ENCODE peak calls at places on chromosomes 2 and 18, in seven cellular contexts. W is spleen, T is PC-9, D is psoas muscle, K is astrocyte of the spinal cord, G is NB4, P is BJ. L is an unnamed sample.

GRCh38 chr18:2827076-2827475 is 19.7 kb upstream of the EMILIN2 start:
- DNase-seq in P (no peak), W (no peak), G (no peak), T (no peak), D (no peak), K (no peak), L (no peak)

GRCh38 chr2:158904620-158905177 is 63.7 kb upstream of the TANC1 start:
- DNase-seq in D (no peak), T (no peak), W (no peak), G (no peak), P (no peak), K (no peak), L (no peak)

GRCh38 chr2:219724628-219725027 is 97.2 kb downstream of the SLC4A3 start:
- DNase-seq in K (no peak), G (peak; percentile 54), D (no peak), W (no peak), T (no peak), P (no peak), L (no peak)

GRCh38 chr18:68763082-68763481 is 34.8 kb upstream of the CCDC102B start:
- DNase-seq in P (no peak), K (peak; percentile 48), W (no peak), D (no peak), G (no peak), T (no peak), L (no peak)

GRCh38 chr2:163878718-163879117 is 142.9 kb upstream of the FIGN start:
- DNase-seq in K (peak; percentile 15), D (peak; percentile 7), G (peak; percentile 59), W (no peak), P (no peak), T (no peak), L (peak; percentile 18)

GRCh38 chr2:109335586-109336266 is 206.7 kb downstream of the SH3RF3 start:
- DNase-seq in T (no peak), K (peak; percentile 87), G (peak; percentile 60), D (no peak), P (peak; percentile 65), W (no peak), L (no peak)

GRCh38 chr2:70685771-70686171 is 82.2 kb downstream of the ADD2 start:
- DNase-seq in K (no peak), P (no peak), G (peak; percentile 89), W (peak; percentile 20), T (no peak), D (no peak), L (no peak)

GRCh38 chr18:36158261-36158867 is 28.7 kb downstream of the ELP2 start:
- DNase-seq in W (no peak), T (no peak), K (peak; percentile 84), P (peak; percentile 74), D (no peak), G (no peak), L (no peak)

GRCh38 chr2:10914272-10914693 is 2.5 kb downstream of the KCNF1 start:
- DNase-seq in T (no peak), P (no peak), K (no peak), D (no peak), W (peak; percentile 51), G (peak; percentile 49), L (peak; percentile 46)

GRCh38 chr2:95039410-95039809 is 13.9 kb downstream of the MAL start:
- DNase-seq in G (no peak), T (no peak), P (no peak), K (no peak), D (no peak), W (no peak), L (no peak)

GRCh38 chr18:76378526-76379215 is 116.4 kb downstream of the ZNF516 start:
- DNase-seq in T (no peak), K (no peak), W (peak; percentile 73), D (no peak), G (no peak), P (no peak), L (no peak)

GRCh38 chr2:46555011-46555410 is 75.6 kb downstream of the TMEM247 start:
- DNase-seq in G (peak; percentile 36), T (no peak), P (no peak), D (no peak), W (no peak), K (no peak), L (no peak)

GRCh38 chr2:151946856-151947523 is 118.8 kb upstream of the ARL5A start:
- DNase-seq in K (peak; percentile 3), D (peak; percentile 13), P (no peak), T (no peak), W (no peak), G (peak; percentile 46), L (peak; percentile 39)

GRCh38 chr2:116952254-116952653 is 862.2 kb upstream of the DDX18 start:
- DNase-seq in G (peak; percentile 26), K (no peak), P (no peak), T (no peak), D (no peak), W (no peak), L (peak; percentile 17)

GRCh38 chr2:222806606-222807036 is 54.2 kb upstream of the ACSL3 start:
- DNase-seq in G (no peak), T (peak; percentile 84), P (no peak), W (no peak), D (no peak), K (no peak), L (no peak)

GRCh38 chr2:31337860-31338259 is 76.7 kb downstream of the XDH start:
- DNase-seq in G (no peak), D (no peak), P (peak; percentile 60), T (no peak), K (peak; percentile 88), W (no peak), L (no peak)

GRCh38 chr2:101148777-101149176 is 2.4 kb downstream of the TBC1D8 start:
- DNase-seq in G (no peak), W (no peak), T (no peak), D (no peak), P (no peak), K (no peak), L (no peak)

GRCh38 chr2:216339456-216340279 is 32.6 kb downstream of the MARCHF4 start:
- DNase-seq in D (no peak), W (no peak), T (no peak), G (no peak), K (peak; percentile 76), P (peak; percentile 44), L (peak; percentile 21)

GRCh38 chr2:40653829-40654228 is 201.9 kb upstream of the SLC8A1 start:
- DNase-seq in P (no peak), W (no peak), K (no peak), D (no peak), T (no peak), G (no peak), L (no peak)

GRCh38 chr2:157761520-157761919 is 114.6 kb downstream of the ACVR1 start:
- DNase-seq in W (no peak), D (no peak), T (no peak), G (no peak), K (peak; percentile 52), P (no peak), L (no peak)

GRCh38 chr2:157759855-157760254 is 116.3 kb downstream of the ACVR1 start:
- DNase-seq in W (no peak), P (no peak), D (no peak), K (no peak), G (no peak), T (no peak), L (no peak)

GRCh38 chr2:157758586-157758985 is 117.5 kb downstream of the ACVR1 start:
- DNase-seq in P (no peak), K (no peak), T (no peak), G (no peak), W (no peak), D (no peak), L (no peak)

GRCh38 chr2:157764386-157764785 is 111.7 kb downstream of the ACVR1 start:
- DNase-seq in T (no peak), G (no peak), P (no peak), K (no peak), D (no peak), W (no peak), L (no peak)

GRCh38 chr2:157760949-157761348 is 115.2 kb downstream of the ACVR1 start:
- DNase-seq in T (no peak), W (no peak), K (no peak), D (no peak), G (peak; percentile 13), P (no peak), L (no peak)
- TF ChIP-seq CTCF in T (no peak), W (no peak), K (no peak), D (no peak), G (no peak), P (no peak), L (no peak)

GRCh38 chr2:28546242-28546641 is 50.4 kb downstream of the PLB1 start:
- DNase-seq in P (no peak), K (no peak), D (no peak), W (no peak), G (peak; percentile 69), T (no peak), L (no peak)
- H3K4me3 ChIP-seq in P (no peak overlapping the region), K (no peak overlapping the region), D (no peak overlapping the region), W (no peak overlapping the region), G (no peak overlapping the region), T (no peak overlapping the region), L (no peak overlapping the region)

GRCh38 chr18:32576296-32576916 is 105.7 kb upstream of the GAREM1 start:
- DNase-seq in W (no peak), G (peak; percentile 27), K (peak; percentile 33), P (no peak), D (no peak), T (no peak), L (no peak)
- TF ChIP-seq CTCF in W (peak; percentile 27), G (peak; percentile 36), K (peak; percentile 63), P (peak; percentile 8), D (no peak), T (no peak), L (no peak)

GRCh38 chr2:157256621-157257020 is 884 bp upstream of the GALNT5 start:
- DNase-seq in T (no peak), D (no peak), W (no peak), P (no peak), G (no peak), K (no peak), L (no peak)

GRCh38 chr2:157261199-157261782 is 3.8 kb downstream of the GALNT5 start:
- DNase-seq in T (peak; percentile 43), K (peak; percentile 54), D (no peak), G (peak; percentile 7), W (no peak), P (no peak), L (peak; percentile 84)

GRCh38 chr2:157260403-157261198 is 3.1 kb downstream of the GALNT5 start:
- DNase-seq in K (no peak), G (no peak), T (no peak), P (no peak), W (no peak), D (no peak), L (no peak)

GRCh38 chr2:157257312-157258252 is at the start of gene GALNT5:
- DNase-seq in D (no peak), P (no peak), T (no peak), K (peak; percentile 72), G (no peak), W (no peak), L (peak; percentile 50)

DNA sequence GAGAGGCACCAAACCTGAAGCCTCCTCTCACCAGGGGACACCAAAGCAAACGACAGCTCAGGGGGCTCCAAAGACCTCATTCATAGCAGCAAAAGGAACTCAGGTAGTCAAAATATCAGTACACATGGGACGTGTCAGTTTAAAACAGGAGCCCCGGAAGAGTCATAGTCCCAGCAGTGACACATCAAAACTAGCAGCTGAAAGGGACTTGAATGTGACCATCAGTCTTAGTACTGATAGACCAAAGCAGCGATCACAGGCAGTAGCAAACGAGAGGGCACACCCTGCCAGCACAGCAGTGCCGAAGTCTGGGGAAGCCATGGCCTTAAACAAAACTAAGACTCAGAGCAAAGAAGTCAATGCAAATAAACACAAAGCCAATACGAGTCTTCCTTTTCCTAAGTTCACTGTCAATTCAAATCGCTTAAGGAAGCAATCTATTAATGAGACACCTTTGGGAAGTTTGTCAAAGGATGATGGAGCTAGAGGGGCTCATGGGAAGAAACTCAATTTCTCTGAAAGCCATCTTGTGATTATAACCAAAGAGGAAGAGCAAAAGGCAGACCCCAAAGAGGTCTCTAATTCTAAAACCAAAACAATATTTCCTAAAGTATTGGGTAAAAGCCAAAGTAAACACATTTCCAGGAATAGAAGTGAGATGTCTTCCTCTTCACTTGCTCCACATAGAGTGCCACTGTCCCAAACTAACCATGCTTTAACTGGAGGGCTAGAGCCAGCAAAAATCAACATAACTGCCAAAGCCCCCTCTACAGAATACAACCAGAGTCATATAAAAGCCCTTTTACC is 1.2 kb downstream of the GALNT5 start:
- DNase-seq in D (no peak), W (no peak), P (no peak), G (no peak), T (no peak), K (no peak), L (peak; percentile 55)
- H3K4me3 ChIP-seq in D (no peak overlapping the region), W (no peak overlapping the region), P (peak overlapping the region; percentile 60), G (no peak overlapping the region), T (no peak overlapping the region), K (peak overlapping the region; percentile 48), L (peak overlapping the region; percentile 37)

L was measured in colonic mucosa.